ENCODE peak calls at places on chromosome 2, in four cellular contexts. One of them, this sample, is unnamed.

GRCh38 chr2:62197017-62197586 is 1.2 kb downstream of the B3GNT2 start:
- DNase-seq in HCT116: no peak
- DNase-seq in GM12878: no peak
- DNase-seq in H1: no peak
- DNase-seq in this sample: no peak

GRCh38 chr2:42964444-42965081 is 172.2 kb upstream of the HAAO start:
- DNase-seq in HCT116: no peak
- DNase-seq in GM12878: no peak
- DNase-seq in H1: no peak
- DNase-seq in this sample: no peak

GRCh38 chr2:84830095-84830494 is 50.8 kb downstream of the TRABD2A start:
- DNase-seq in HCT116: no peak
- DNase-seq in GM12878: no peak
- DNase-seq in H1: no peak
- DNase-seq in this sample: no peak

GRCh38 chr2:67752964-67753363 is 309.8 kb downstream of the C1D start:
- DNase-seq in HCT116: no peak
- DNase-seq in GM12878: no peak
- DNase-seq in H1: no peak
- DNase-seq in this sample: peak

GRCh38 chr2:109396338-109397180 is 217.2 kb downstream of the SEPTIN10 start:
- DNase-seq in HCT116: no peak
- DNase-seq in GM12878: no peak
- DNase-seq in H1: no peak
- DNase-seq in this sample: no peak

GRCh38 chr2:423479-423878 is 135.6 kb upstream of the ALKAL2 start:
- DNase-seq in HCT116: no peak
- DNase-seq in GM12878: no peak
- DNase-seq in H1: no peak
- DNase-seq in this sample: peak

GRCh38 chr2:40204268-40204667 is 247.6 kb downstream of the SLC8A1 start:
- DNase-seq in HCT116: no peak
- DNase-seq in GM12878: no peak
- DNase-seq in H1: no peak
- DNase-seq in this sample: no peak

GRCh38 chr2:19886261-19886660 is 15.5 kb downstream of the TTC32 start:
- DNase-seq in HCT116: no peak
- DNase-seq in GM12878: no peak
- DNase-seq in H1: no peak
- DNase-seq in this sample: no peak

GRCh38 chr2:118848381-118849225 is 1.2 kb upstream of the EN1 start:
- DNase-seq in HCT116: no peak
- DNase-seq in GM12878: no peak
- DNase-seq in H1: no peak
- DNase-seq in this sample: no peak

GRCh38 chr2:39547811-39548719 is 111.0 kb upstream of the MAP4K3 start:
- DNase-seq in HCT116: no peak
- DNase-seq in GM12878: no peak
- DNase-seq in H1: no peak
- DNase-seq in this sample: peak

GRCh38 chr2:23591111-23591510 is 206.1 kb downstream of the KLHL29 start:
- DNase-seq in HCT116: no peak
- DNase-seq in GM12878: no peak
- DNase-seq in H1: no peak
- DNase-seq in this sample: no peak

GRCh38 chr2:201882353-201883095 is 76.2 kb downstream of the CDK15 start:
- DNase-seq in HCT116: no peak
- DNase-seq in GM12878: no peak
- DNase-seq in H1: no peak
- DNase-seq in this sample: no peak

DNA sequence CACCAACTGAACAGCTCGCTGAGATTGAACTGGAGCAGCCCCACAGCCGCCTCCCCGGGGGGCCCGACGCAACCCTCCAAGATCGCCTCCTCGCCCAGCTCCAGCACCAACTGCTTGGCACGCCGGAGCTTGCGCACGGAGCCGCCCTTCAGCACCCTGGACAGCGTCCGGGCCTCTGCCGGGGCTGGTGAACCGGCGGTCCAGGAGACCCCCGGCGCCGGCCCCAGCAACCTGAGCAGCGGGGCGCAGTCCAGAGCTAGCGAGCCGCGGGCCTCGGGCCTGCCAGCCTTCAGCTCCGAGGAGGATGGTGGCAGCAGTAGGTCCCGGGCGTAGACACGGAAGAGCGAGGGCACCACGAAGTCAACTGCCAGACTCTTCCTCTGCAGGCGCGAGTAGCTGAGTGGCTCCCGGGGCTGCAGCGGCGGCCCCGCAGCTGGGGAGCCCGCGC is 1.2 kb downstream of the ALK start:
- DNase-seq in HCT116: no peak
- DNase-seq in GM12878: no peak
- DNase-seq in H1: no peak
- DNase-seq in this sample: peak
- TF ChIP-seq JUND in HCT116: no peak
- TF ChIP-seq JUND in GM12878: no peak
- TF ChIP-seq JUND in H1: no peak
- TF ChIP-seq JUND in this sample: no peak

GRCh38 chr2:217988840-217989204 is 14.0 kb downstream of the TNS1 start:
- DNase-seq in HCT116: no peak
- DNase-seq in GM12878: no peak
- DNase-seq in H1: no peak
- DNase-seq in this sample: peak

GRCh38 chr2:217990791-217991465 is 11.9 kb downstream of the TNS1 start:
- DNase-seq in HCT116: no peak
- DNase-seq in GM12878: no peak
- DNase-seq in H1: no peak
- DNase-seq in this sample: no peak

GRCh38 chr2:217990389-217990788 is 12.4 kb downstream of the TNS1 start:
- DNase-seq in HCT116: no peak
- DNase-seq in GM12878: no peak
- DNase-seq in H1: no peak
- DNase-seq in this sample: no peak

GRCh38 chr2:217988014-217988839 is 14.6 kb downstream of the TNS1 start:
- DNase-seq in HCT116: peak
- DNase-seq in GM12878: no peak
- DNase-seq in H1: peak
- DNase-seq in this sample: peak

DNA sequence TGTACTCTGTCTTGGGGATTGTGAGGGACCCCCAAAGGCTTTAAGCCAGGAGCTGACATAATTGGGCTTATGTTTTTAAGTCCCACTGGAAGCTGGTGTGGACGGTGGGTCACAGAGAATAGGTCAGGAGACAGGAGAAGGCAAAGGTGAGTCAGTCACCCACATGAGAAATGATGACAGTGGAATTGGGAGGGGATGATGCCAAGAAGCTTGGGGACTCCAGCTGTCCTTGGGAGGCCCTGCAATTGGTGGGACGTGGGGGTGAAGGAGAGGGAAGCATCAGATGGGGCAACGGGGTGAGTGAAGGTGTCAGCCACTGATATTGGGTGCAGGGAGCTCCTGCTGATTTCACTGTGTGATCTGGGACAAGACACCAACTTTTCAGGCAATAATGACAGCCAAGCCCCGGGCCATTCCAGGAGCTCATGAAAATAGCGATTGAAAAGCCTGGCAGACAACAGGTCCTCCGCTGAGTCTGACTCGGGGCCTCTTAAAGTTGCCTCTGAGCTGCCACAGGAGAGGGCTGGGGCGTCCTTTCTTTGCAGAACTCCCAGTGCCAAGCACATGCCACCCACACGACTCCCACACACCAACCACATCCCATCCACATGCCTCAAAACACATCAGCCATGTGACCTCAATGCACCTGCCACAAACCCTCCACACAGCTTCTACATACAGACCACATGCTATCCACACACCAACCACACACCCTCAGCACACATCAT is 13.4 kb downstream of the TNS1 start:
- DNase-seq in HCT116: no peak
- DNase-seq in GM12878: no peak
- DNase-seq in H1: no peak
- DNase-seq in this sample: no peak
- TF ChIP-seq JUND in HCT116: no peak
- TF ChIP-seq JUND in GM12878: no peak
- TF ChIP-seq JUND in H1: no peak
- TF ChIP-seq JUND in this sample: no peak

GRCh38 chr2:230798769-230799399 is 65.9 kb upstream of the ITM2C start:
- DNase-seq in HCT116: no peak
- DNase-seq in GM12878: no peak
- DNase-seq in H1: no peak
- DNase-seq in this sample: peak
- TF ChIP-seq JUND in HCT116: no peak
- TF ChIP-seq JUND in GM12878: no peak
- TF ChIP-seq JUND in H1: no peak
- TF ChIP-seq JUND in this sample: no peak

DNA sequence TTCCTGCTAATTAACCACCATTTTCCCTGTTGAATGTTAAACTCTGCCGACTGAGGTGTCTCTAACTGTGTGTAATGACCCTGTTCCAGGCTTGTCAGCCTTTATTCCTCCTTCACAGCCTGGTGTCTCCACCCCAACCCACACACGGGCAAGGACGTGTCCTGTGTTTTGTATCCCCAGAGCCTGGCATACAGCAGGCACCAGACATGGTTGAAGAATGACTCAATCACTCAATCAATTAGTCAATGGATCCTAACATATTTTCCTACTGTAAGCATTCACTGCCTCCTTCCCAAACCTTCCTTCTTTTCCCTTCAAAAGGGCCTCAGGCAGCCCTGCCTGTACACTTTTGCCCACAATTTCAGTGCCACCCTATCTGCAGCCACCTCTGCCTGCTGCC is 2.7 kb upstream of the TNS1 start:
- DNase-seq in HCT116: no peak
- DNase-seq in GM12878: no peak
- DNase-seq in H1: no peak
- DNase-seq in this sample: no peak
- TF ChIP-seq JUND in HCT116: no peak
- TF ChIP-seq JUND in GM12878: no peak
- TF ChIP-seq JUND in H1: no peak
- TF ChIP-seq JUND in this sample: no peak

GRCh38 chr2:186424265-186424664 is 61.8 kb upstream of the ZC3H15 start:
- DNase-seq in HCT116: no peak
- DNase-seq in GM12878: no peak
- DNase-seq in H1: no peak
- DNase-seq in this sample: no peak

GRCh38 chr2:186423481-186423880 is 62.6 kb upstream of the ZC3H15 start:
- DNase-seq in HCT116: no peak
- DNase-seq in GM12878: no peak
- DNase-seq in H1: no peak
- DNase-seq in this sample: no peak

GRCh38 chr2:186427970-186428369 is 58.1 kb upstream of the ZC3H15 start:
- DNase-seq in HCT116: no peak
- DNase-seq in GM12878: no peak
- DNase-seq in H1: no peak
- DNase-seq in this sample: no peak

GRCh38 chr2:186429095-186429494 is 57.0 kb upstream of the ZC3H15 start:
- DNase-seq in HCT116: no peak
- DNase-seq in GM12878: no peak
- DNase-seq in H1: no peak
- DNase-seq in this sample: no peak

DNA sequence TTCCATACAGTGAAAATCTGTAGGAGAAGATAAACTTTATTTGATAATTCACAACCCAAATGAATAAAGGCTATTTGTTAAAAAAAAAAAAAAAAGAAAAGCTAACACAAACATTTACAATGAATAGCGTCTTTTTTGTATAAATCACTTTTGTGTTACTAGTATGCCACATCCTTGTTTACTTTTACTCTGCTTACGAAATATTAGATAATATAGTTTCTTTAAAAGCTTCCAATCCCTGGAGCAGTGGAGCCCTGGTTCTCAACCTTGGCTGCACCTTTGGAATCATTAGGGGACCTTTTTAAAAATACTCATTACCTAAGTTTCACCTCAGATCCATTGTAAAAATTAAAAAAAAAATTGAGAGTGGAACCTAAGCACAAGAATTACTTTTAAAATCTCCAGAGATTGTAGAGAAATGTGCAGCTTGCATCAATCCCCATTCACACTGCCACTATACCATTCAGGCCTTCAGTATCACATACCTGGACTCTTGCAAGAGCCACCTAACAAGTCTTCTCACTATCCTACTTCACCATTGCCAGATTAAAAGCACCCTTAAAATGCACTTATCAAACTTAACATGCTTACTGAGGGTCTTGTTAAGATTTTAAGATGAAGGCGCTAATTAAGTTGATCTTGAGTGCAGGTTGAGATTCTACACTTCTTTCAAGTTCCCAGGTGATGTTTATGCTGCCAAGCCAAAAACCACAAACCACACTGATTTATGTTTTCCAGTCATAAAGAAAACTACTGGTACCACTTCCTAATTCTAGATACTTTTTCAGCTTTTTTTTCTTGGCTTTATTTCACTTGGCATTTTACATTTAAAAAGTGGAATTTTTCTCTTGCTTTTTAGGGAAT is 59.7 kb upstream of the ZC3H15 start:
- DNase-seq in HCT116: no peak
- DNase-seq in GM12878: peak
- DNase-seq in H1: no peak
- DNase-seq in this sample: no peak
- TF ChIP-seq JUND in HCT116: no peak
- TF ChIP-seq JUND in GM12878: peak
- TF ChIP-seq JUND in H1: no peak
- TF ChIP-seq JUND in this sample: no peak

GRCh38 chr2:12456293-12457151 is 260.2 kb upstream of the TRIB2 start:
- DNase-seq in HCT116: peak
- DNase-seq in GM12878: peak
- DNase-seq in H1: no peak
- DNase-seq in this sample: no peak
- TF ChIP-seq JUND in HCT116: no peak
- TF ChIP-seq JUND in GM12878: no peak
- TF ChIP-seq JUND in H1: no peak
- TF ChIP-seq JUND in this sample: no peak

DNA sequence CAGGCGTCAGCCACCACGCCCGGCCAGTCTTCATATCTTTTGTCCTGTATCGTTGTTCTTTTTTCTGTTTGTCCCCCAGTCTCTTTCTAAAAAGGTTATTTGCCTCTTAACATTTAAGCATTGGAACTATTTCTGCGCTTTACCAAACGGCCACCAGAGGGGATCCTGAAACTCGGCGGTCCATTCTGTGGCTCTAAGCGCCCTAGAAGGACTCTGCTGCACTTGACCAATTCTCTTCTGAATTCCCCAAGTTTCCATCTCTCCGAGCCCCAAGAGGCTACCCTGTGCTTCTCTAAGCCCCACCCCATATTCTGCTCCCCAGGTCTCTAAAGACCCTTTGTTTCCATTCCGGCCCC is 33.1 kb upstream of the REG3G start:
- DNase-seq in HCT116: no peak
- DNase-seq in GM12878: no peak
- DNase-seq in H1: peak
- DNase-seq in this sample: peak
- TF ChIP-seq JUND in HCT116: no peak
- TF ChIP-seq JUND in GM12878: no peak
- TF ChIP-seq JUND in H1: no peak
- TF ChIP-seq JUND in this sample: no peak

GRCh38 chr2:105712981-105713596 is 31.6 kb upstream of the NCK2 start:
- DNase-seq in HCT116: no peak
- DNase-seq in GM12878: no peak
- DNase-seq in H1: no peak
- DNase-seq in this sample: peak
- TF ChIP-seq JUND in HCT116: peak
- TF ChIP-seq JUND in GM12878: no peak
- TF ChIP-seq JUND in H1: no peak
- TF ChIP-seq JUND in this sample: no peak

GRCh38 chr2:105518897-105519296 is 120.0 kb upstream of the FHL2 start:
- DNase-seq in HCT116: no peak
- DNase-seq in GM12878: no peak
- DNase-seq in H1: no peak
- DNase-seq in this sample: no peak
- TF ChIP-seq JUND in HCT116: no peak
- TF ChIP-seq JUND in GM12878: no peak
- TF ChIP-seq JUND in H1: no peak
- TF ChIP-seq JUND in this sample: no peak

This sample was measured in T47D.